ENCODE peak calls at places on chromosomes 5 and 9, in eight cellular contexts. Z is uterus; F is CD8-positive, alpha-beta T cell; L is astrocyte of the spinal cord; T is cardiac muscle cell; J is choroid plexus epithelial cell; K is cardiac fibroblast; S is heart left ventricle. B is an unnamed sample.

GRCh38 chr5:127586371-127586770 is 62.5 kb upstream of the CTXN3 start:
- DNase-seq in T (peak; percentile 53), L (no peak), J (peak; percentile 73), Z (no peak), S (no peak), K (peak; percentile 26), F (no peak), B (peak; percentile 13)

GRCh38 chr5:73307645-73308346 is 134.8 kb downstream of the TMEM174 start:
- DNase-seq in F (no peak), L (no peak), J (no peak), S (no peak), K (no peak), Z (no peak), T (no peak), B (no peak)

GRCh38 chr9:36486933-36487481 is 85.7 kb upstream of the MELK start:
- DNase-seq in L (peak; percentile 8), T (peak; percentile 25), F (peak; percentile 60), Z (peak; percentile 46), K (peak; percentile 20), J (no peak), S (peak; percentile 66), B (no peak)

GRCh38 chr9:10015755-10016154 is 597.0 kb downstream of the PTPRD start:
- DNase-seq in Z (no peak), T (no peak), L (no peak), S (no peak), J (no peak), F (no peak), K (no peak), B (no peak)

GRCh38 chr5:168656633-168657032 is 77.5 kb upstream of the PANK3 start:
- DNase-seq in K (peak; percentile 93), S (no peak), L (no peak), F (no peak), J (no peak), T (peak; percentile 90), Z (no peak), B (peak; percentile 83)

GRCh38 chr9:7790022-7790818 is 9.4 kb downstream of the DMAC1 start:
- DNase-seq in K (no peak), T (no peak), Z (no peak), S (no peak), F (no peak), J (no peak), L (no peak), B (no peak)

GRCh38 chr5:42596817-42597216 is 159.8 kb upstream of the CCDC152 start:
- DNase-seq in F (no peak), S (no peak), K (no peak), L (no peak), T (no peak), Z (no peak), J (no peak), B (no peak)

GRCh38 chr9:72315510-72316287 is 49.3 kb downstream of the ZFAND5 start:
- DNase-seq in L (peak; percentile 94), S (no peak), K (peak; percentile 52), T (peak; percentile 54), J (peak; percentile 87), F (no peak), Z (no peak), B (peak; percentile 82)

GRCh38 chr5:132493241-132493640 is 2.7 kb upstream of the IRF1 start:
- DNase-seq in S (peak; percentile 9), K (no peak), F (peak; percentile 8), J (no peak), L (no peak), T (no peak), Z (no peak), B (no peak)

GRCh38 chr5:67375606-67376005 is 179.0 kb upstream of the CD180 start:
- DNase-seq in Z (no peak), L (no peak), F (no peak), T (no peak), K (no peak), J (no peak), S (no peak), B (no peak)

GRCh38 chr9:91864372-91864771 is 85.7 kb downstream of the ROR2 start:
- DNase-seq in S (no peak), J (no peak), T (peak; percentile 40), K (peak; percentile 47), L (no peak), Z (no peak), F (no peak), B (no peak)

GRCh38 chr5:3068401-3068800 is 316.9 kb upstream of the IRX2 start:
- DNase-seq in L (no peak), S (no peak), F (no peak), K (no peak), T (no peak), J (no peak), Z (no peak), B (no peak)

GRCh38 chr5:92580814-92581213 is 1000.2 kb downstream of the NR2F1-AS1 start:
- DNase-seq in T (no peak), S (no peak), J (no peak), K (no peak), F (no peak), Z (no peak), L (no peak), B (no peak)

GRCh38 chr9:120713257-120714087 is 798 bp downstream of the MEGF9 start:
- DNase-seq in K (no peak), T (no peak), F (no peak), L (no peak), J (no peak), S (peak; percentile 38), Z (peak; percentile 25), B (no peak)

DNA sequence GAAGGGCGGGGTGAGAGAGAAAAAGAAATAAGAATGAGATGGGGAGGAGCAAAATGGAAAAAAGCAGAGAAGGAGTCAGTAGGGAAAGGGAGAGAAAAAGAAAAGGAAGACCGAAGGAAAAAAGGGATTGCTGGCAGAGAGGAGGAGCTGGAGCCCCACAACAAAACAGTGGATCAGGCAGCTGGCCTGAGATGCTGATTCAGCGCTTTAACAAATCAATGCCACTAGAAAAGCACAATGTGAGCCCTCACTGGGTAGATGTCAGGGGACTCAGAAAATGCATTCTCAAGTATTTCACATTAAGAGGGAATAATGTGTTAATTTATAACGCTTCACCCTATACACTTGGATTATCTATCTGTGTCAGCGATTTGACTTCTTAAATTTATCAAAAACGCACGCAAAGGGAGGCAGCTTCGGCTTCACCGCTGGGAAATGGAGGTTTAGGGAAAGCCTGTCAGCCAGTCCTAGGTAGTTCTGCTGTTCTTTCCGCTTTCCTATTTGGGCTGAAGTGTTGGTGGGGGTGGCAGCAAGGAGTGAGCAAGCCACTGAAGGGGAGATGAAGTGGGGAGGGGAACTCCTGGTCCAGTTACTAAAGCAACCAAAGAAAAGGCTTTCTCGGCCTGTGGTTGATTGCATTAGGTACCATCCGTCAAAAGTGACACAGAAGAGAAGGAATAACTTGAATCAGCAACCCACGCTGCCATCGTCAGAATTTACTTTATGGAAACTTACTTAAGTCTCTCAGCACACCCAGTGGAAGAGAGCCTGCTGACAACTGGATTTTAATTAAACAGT is 161.6 kb downstream of the BNC2 start:
- DNase-seq in F (no peak), T (peak; percentile 40), Z (no peak), L (peak; percentile 81), K (peak; percentile 37), S (no peak), J (no peak), B (no peak)
- H3K4me3 ChIP-seq in F (no peak overlapping the region), T (no peak overlapping the region), Z (no peak overlapping the region), L (no peak overlapping the region), K (no peak overlapping the region), S (no peak overlapping the region), J (no peak overlapping the region), B (no peak overlapping the region)

GRCh38 chr5:93603711-93604118 is 20.7 kb downstream of the NR2F1 start:
- DNase-seq in Z (no peak), F (no peak), K (no peak), T (no peak), S (no peak), J (peak; percentile 67), L (peak; percentile 57), B (no peak)
- TF ChIP-seq CTCF in Z (no peak), F (no peak), K (no peak), T (no peak), S (no peak), J (peak; percentile 31), L (peak; percentile 19), B (no peak)

DNA sequence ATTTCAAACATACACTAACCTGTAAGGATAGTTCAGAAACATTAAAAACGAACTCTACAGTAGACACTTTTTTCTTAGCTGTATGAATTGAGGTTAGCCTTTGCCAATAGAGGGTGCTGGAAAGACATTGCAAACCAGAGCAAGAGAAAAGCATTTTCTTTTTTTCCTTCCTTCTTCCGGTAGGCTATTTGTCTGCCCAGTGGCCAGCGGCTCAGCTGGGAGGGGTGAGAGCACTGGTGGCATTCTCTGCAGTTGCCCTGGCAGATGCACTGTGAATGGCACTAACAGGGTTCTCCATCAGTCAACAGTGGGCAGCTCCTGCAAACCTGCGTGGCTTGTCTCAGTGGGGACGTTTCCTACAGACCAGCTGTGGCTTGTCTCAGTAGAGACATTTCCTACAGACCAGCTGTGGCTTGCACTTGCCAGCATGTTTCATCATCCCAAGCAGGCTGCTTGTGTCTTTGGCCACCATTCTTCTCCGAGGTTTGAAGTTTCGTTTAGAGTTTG is 984.5 kb upstream of the CDH18 start:
- DNase-seq in K (peak; percentile 67), F (no peak), T (peak; percentile 85), S (peak; percentile 19), Z (no peak), J (peak; percentile 62), L (peak; percentile 57), B (no peak)
- H3K4me3 ChIP-seq in K (peak overlapping the region; percentile 25), F (no peak overlapping the region), T (no peak overlapping the region), S (no peak overlapping the region), Z (no peak overlapping the region), J (peak overlapping the region; percentile 49), L (peak overlapping the region; percentile 27), B (no peak overlapping the region)

DNA sequence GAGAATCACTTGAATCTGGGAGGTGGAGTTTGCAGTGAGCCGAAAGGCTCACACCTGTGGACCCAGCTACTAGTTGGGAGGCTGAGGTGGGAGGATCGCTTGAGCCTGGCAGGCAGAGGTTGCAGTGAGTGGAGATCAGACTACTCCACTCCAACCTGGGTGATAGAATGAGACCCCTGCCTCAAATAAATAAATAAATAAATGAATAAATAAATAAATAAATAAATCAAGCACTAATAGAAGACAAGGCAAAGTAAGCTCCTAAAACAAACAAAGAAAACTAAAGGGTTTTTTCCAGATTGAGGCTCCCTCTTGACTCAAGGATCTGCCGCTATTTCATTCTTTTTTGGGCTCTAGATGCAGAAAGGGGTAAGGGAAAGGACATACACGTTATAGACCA is 34.7 kb upstream of the CLINT1 start:
- DNase-seq in T (no peak), J (no peak), L (no peak), Z (no peak), F (no peak), K (no peak), S (no peak), B (no peak)
- TF ChIP-seq CTCF in T (no peak), J (no peak), L (no peak), Z (no peak), F (no peak), K (no peak), S (no peak), B (no peak)

GRCh38 chr5:172953776-172954189 is 5.4 kb upstream of the RPL26L1 start:
- DNase-seq in L (peak; percentile 79), S (no peak), T (peak; percentile 81), Z (no peak), F (no peak), K (peak; percentile 81), J (peak; percentile 56), B (peak; percentile 96)
- H3K4me3 ChIP-seq in L (no peak overlapping the region), S (no peak overlapping the region), T (no peak overlapping the region), Z (no peak overlapping the region), F (no peak overlapping the region), K (no peak overlapping the region), J (no peak overlapping the region), B (no peak overlapping the region)

B was measured in AG09309.